ENCODE peak calls at places on chromosomes 2 and 18, in six cellular contexts. One of them, this sample, is unnamed.

GRCh38 chr18:75244336-75244735 is 33.7 kb downstream of the TSHZ1 start:
- DNase-seq in fibroblast of mammary gland: no peak
- DNase-seq in HS-27A: no peak
- DNase-seq in NCI-H748 treated with DMSO at 0.1 percent for 48 hours: no peak
- DNase-seq in foreskin fibroblast: peak
- DNase-seq in T follicular helper cell: no peak
- DNase-seq in this sample: no peak

GRCh38 chr2:36459725-36460137 is 104.2 kb downstream of the CRIM1 start:
- DNase-seq in fibroblast of mammary gland: peak
- DNase-seq in foreskin fibroblast: peak
- DNase-seq in NCI-H748 treated with DMSO at 0.1 percent for 48 hours: no peak
- DNase-seq in T follicular helper cell: no peak
- DNase-seq in HS-27A: no peak
- DNase-seq in this sample: no peak

GRCh38 chr2:73069855-73070650 is 1.5 kb downstream of the SFXN5 start:
- DNase-seq in NCI-H748 treated with DMSO at 0.1 percent for 48 hours: no peak
- DNase-seq in HS-27A: no peak
- DNase-seq in T follicular helper cell: no peak
- DNase-seq in foreskin fibroblast: no peak
- DNase-seq in fibroblast of mammary gland: no peak
- DNase-seq in this sample: no peak

GRCh38 chr2:74502147-74502719 is 2.8 kb upstream of the LBX2 start:
- DNase-seq in fibroblast of mammary gland: no peak
- DNase-seq in NCI-H748 treated with DMSO at 0.1 percent for 48 hours: no peak
- DNase-seq in foreskin fibroblast: no peak
- DNase-seq in T follicular helper cell: no peak
- DNase-seq in HS-27A: no peak
- DNase-seq in this sample: no peak

GRCh38 chr2:234051374-234052070 is 1.0 kb downstream of the SPP2 start:
- DNase-seq in T follicular helper cell: no peak
- DNase-seq in fibroblast of mammary gland: peak
- DNase-seq in NCI-H748 treated with DMSO at 0.1 percent for 48 hours: no peak
- DNase-seq in HS-27A: no peak
- DNase-seq in foreskin fibroblast: peak
- DNase-seq in this sample: no peak

GRCh38 chr2:223870840-223871618 is 33.6 kb upstream of the AP1S3 start:
- DNase-seq in foreskin fibroblast: peak
- DNase-seq in T follicular helper cell: no peak
- DNase-seq in fibroblast of mammary gland: peak
- DNase-seq in HS-27A: no peak
- DNase-seq in NCI-H748 treated with DMSO at 0.1 percent for 48 hours: no peak
- DNase-seq in this sample: no peak

GRCh38 chr2:176525058-176525457 is 255.8 kb downstream of the MTX2 start:
- DNase-seq in T follicular helper cell: no peak
- DNase-seq in HS-27A: no peak
- DNase-seq in fibroblast of mammary gland: no peak
- DNase-seq in NCI-H748 treated with DMSO at 0.1 percent for 48 hours: no peak
- DNase-seq in foreskin fibroblast: no peak
- DNase-seq in this sample: no peak

GRCh38 chr2:42905341-42906114 is 113.1 kb upstream of the HAAO start:
- DNase-seq in HS-27A: no peak
- DNase-seq in T follicular helper cell: no peak
- DNase-seq in NCI-H748 treated with DMSO at 0.1 percent for 48 hours: no peak
- DNase-seq in foreskin fibroblast: peak
- DNase-seq in fibroblast of mammary gland: peak
- DNase-seq in this sample: no peak

GRCh38 chr18:80147418-80148315 is 38.6 kb downstream of the ADNP2 start:
- DNase-seq in T follicular helper cell: peak
- DNase-seq in foreskin fibroblast: peak
- DNase-seq in NCI-H748 treated with DMSO at 0.1 percent for 48 hours: peak
- DNase-seq in fibroblast of mammary gland: peak
- DNase-seq in HS-27A: no peak
- DNase-seq in this sample: peak

GRCh38 chr2:162732946-162733698 is 105.4 kb downstream of the KCNH7 start:
- DNase-seq in T follicular helper cell: no peak
- DNase-seq in HS-27A: no peak
- DNase-seq in foreskin fibroblast: no peak
- DNase-seq in fibroblast of mammary gland: no peak
- DNase-seq in NCI-H748 treated with DMSO at 0.1 percent for 48 hours: peak
- DNase-seq in this sample: no peak

This sample was measured in CD4-positive, alpha-beta T cell.